ENCODE peak calls at places on chromosomes 6 and 20, in nine cellular contexts. L, Z, P, U, D, M, R, Q and S are unnamed samples. For H3K4me1, the result is how much of the 10 kb centered on the place peaks cover.

GRCh38 chr6:39076086-39076992 is 27.8 kb downstream of the GLP1R start:
- DNase-seq in P (peak), D (no peak), M (no peak), Q (no peak), Z (no peak), R (no peak), L (no peak), U (peak), S (no peak)

GRCh38 chr6:105374010-105374420 is 28.9 kb downstream of the PREP start:
- DNase-seq in P (no peak), D (no peak), R (no peak), L (no peak), Q (no peak), M (no peak), Z (no peak), U (no peak), S (no peak)

GRCh38 chr20:63702751-63703470 is 4.9 kb downstream of the ARFRP1 start:
- DNase-seq in P (peak), Q (no peak), U (no peak), R (no peak), L (peak), Z (no peak), D (no peak), M (no peak), S (no peak)

GRCh38 chr20:3811421-3812258 is 8.7 kb upstream of the AP5S1 start:
- DNase-seq in D (no peak), R (peak), L (peak), U (no peak), Z (peak), M (peak), Q (peak), P (peak), S (no peak)

GRCh38 chr20:10861086-10861485 is 187.3 kb upstream of the JAG1 start:
- DNase-seq in Z (no peak), L (no peak), R (no peak), M (peak), D (no peak), Q (no peak), P (no peak), U (no peak), S (no peak)

GRCh38 chr6:105204331-105204730 is 24.5 kb upstream of the POPDC3 start:
- DNase-seq in L (no peak), R (no peak), M (no peak), Z (no peak), Q (no peak), D (no peak), U (no peak), P (no peak), S (no peak)

GRCh38 chr6:166476634-166477215 is 94.0 kb upstream of the MPC1 start:
- DNase-seq in U (no peak), L (no peak), Q (no peak), R (no peak), M (no peak), P (peak), D (no peak), Z (no peak), S (no peak)

GRCh38 chr20:58598271-58599015 is 52.6 kb upstream of the STX16 start:
- DNase-seq in U (no peak), D (no peak), M (peak), R (no peak), Q (no peak), L (peak), Z (peak), P (no peak), S (no peak)

GRCh38 chr6:146860583-146860982 is 261.8 kb downstream of the ADGB start:
- DNase-seq in U (no peak), M (no peak), Q (no peak), Z (no peak), D (no peak), P (no peak), L (no peak), R (no peak), S (no peak)

GRCh38 chr6:112780498-112781096 is 433.5 kb downstream of the RFPL4B start:
- DNase-seq in L (peak), Q (no peak), P (peak), D (peak), M (peak), U (peak), Z (peak), R (peak), S (peak)

GRCh38 chr6:17042422-17043147 is 59.3 kb upstream of the STMND1 start:
- DNase-seq in R (peak), M (peak), Z (no peak), D (peak), U (peak), P (peak), L (no peak), Q (no peak), S (peak)

GRCh38 chr6:128963561-128963960 is 80.6 kb downstream of the LAMA2 start:
- DNase-seq in R (no peak), M (no peak), L (no peak), U (no peak), D (no peak), P (no peak), Z (no peak), Q (no peak), S (no peak)

GRCh38 chr20:1102016-1102415 is 16.4 kb upstream of the PSMF1 start:
- DNase-seq in Q (no peak), M (no peak), R (no peak), L (no peak), U (no peak), D (no peak), Z (no peak), P (no peak), S (no peak)

GRCh38 chr6:14709900-14710299 is 536.0 kb upstream of the JARID2 start:
- DNase-seq in R (no peak), D (no peak), Q (no peak), L (no peak), Z (no peak), U (no peak), M (no peak), P (no peak), S (no peak)

GRCh38 chr6:14709066-14709670 is 536.7 kb upstream of the JARID2 start:
- DNase-seq in L (no peak), Q (no peak), R (no peak), U (no peak), P (no peak), Z (no peak), D (no peak), M (peak), S (no peak)

GRCh38 chr6:14711056-14711703 is 534.7 kb upstream of the JARID2 start:
- DNase-seq in P (peak), R (peak), L (no peak), M (peak), Z (no peak), Q (no peak), U (peak), D (no peak), S (no peak)

GRCh38 chr6:14711704-14712397 is 534.0 kb upstream of the JARID2 start:
- DNase-seq in L (no peak), D (no peak), R (no peak), P (no peak), Q (no peak), Z (no peak), M (no peak), U (no peak), S (no peak)

DNA sequence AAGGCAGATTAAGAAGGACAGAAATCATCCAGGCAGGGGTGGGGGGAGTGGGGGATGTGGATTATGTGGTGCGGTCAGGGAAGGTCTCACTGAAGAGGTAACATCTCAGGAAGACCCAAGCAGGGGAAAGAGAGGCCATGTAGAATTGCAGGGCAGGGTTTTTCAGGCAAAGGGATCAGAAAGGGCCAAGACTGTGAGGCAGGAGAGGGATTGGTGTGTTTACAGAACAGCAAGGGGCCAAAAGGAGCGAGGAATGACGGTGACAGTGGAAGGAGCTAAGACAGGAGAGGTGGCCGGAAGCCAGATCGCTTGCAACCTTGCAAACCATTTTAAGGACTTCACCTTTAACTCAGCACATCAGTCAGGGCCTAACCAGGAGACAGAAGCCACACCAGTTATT is 535.4 kb upstream of the JARID2 start:
- DNase-seq in L (no peak), D (no peak), M (no peak), R (no peak), Z (no peak), P (no peak), U (no peak), Q (no peak), S (no peak)
- H3K4me1 ChIP-seq in L (under half), D (under half), M (under half), R (under half), Z (under half), P (under half), U (under half), Q (under half), S (under half)

GRCh38 chr6:108966236-108966635 is 118.0 kb downstream of the ARMC2 start:
- DNase-seq in Q (no peak), Z (no peak), U (no peak), R (no peak), L (no peak), D (no peak), P (no peak), M (no peak), S (no peak)

GRCh38 chr6:108968325-108968724 is 120.1 kb downstream of the ARMC2 start:
- DNase-seq in R (no peak), Q (no peak), U (peak), M (no peak), P (no peak), L (no peak), Z (no peak), D (no peak), S (no peak)

GRCh38 chr6:108969776-108970175 is 121.6 kb downstream of the ARMC2 start:
- DNase-seq in U (no peak), D (no peak), L (no peak), P (no peak), R (no peak), Z (no peak), Q (no peak), M (no peak), S (no peak)

GRCh38 chr6:108966855-108967755 is 118.9 kb downstream of the ARMC2 start:
- DNase-seq in Q (peak), M (peak), L (peak), Z (peak), R (no peak), U (peak), D (peak), P (no peak), S (no peak)

GRCh38 chr6:108968746-108969316 is 120.6 kb downstream of the ARMC2 start:
- DNase-seq in R (no peak), D (no peak), M (no peak), L (no peak), P (no peak), Z (no peak), Q (no peak), U (no peak), S (no peak)
- H3K4me1 ChIP-seq in R (under half), D (under half), M (under half), L (under half), P (under half), Z (under half), Q (under half), U (under half), S (under half)

GRCh38 chr20:33660685-33661058 is 1.5 kb upstream of the C20orf144 start:
- DNase-seq in Z (no peak), Q (no peak), L (no peak), R (no peak), M (no peak), D (no peak), P (peak), U (no peak), S (no peak)

GRCh38 chr20:33660035-33660684 is 2.0 kb upstream of the C20orf144 start:
- DNase-seq in U (no peak), L (no peak), Q (no peak), M (no peak), R (no peak), P (peak), Z (peak), D (no peak), S (no peak)

GRCh38 chr20:33664085-33664761 is 2.1 kb downstream of the C20orf144 start:
- DNase-seq in Q (no peak), M (no peak), L (no peak), Z (peak), D (no peak), R (no peak), P (peak), U (no peak), S (no peak)

GRCh38 chr20:33663161-33664084 is 1.3 kb downstream of the C20orf144 start:
- DNase-seq in Z (peak), M (peak), D (peak), Q (peak), L (peak), R (peak), P (peak), U (peak), S (no peak)

GRCh38 chr20:33662172-33662571 is at the start of gene C20orf144:
- DNase-seq in Z (peak), L (no peak), M (no peak), Q (no peak), U (no peak), R (no peak), D (no peak), P (peak), S (no peak)
- H3K4me1 ChIP-seq in Z (under half), L (under half), M (under half), Q (under half), U (under half), R (under half), D (under half), P (under half), S (under half)

DNA sequence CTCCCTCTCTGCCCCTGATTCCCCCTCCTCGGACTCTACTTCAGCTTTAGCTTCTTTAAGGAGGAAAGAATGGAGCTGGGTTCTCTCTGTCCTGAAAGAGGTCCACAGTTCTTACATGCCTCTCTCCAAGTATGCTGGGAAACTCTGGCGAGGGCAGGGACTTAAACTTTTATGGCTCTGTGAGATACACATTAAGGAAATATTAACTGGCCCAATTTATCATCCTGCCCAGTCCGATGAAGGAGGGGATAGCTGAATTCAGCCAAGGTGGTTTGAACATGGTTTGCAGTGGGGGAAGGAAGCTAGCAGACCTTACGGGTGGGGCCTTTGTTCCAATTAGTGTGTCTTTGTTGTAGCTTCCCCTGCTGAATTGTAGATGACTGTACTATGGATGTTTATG is 121.7 kb downstream of the EYA4 start:
- DNase-seq in L (no peak), U (no peak), R (no peak), D (no peak), P (no peak), Q (no peak), M (no peak), Z (no peak), S (no peak)
- H3K4me1 ChIP-seq in L (under half), U (under half), R (under half), D (under half), P (under half), Q (under half), M (under half), Z (under half), S (under half)